ENCODE peak calls at places on chromosomes 6 and 20, in ten cellular contexts. C, R, L, D, K, J, P, B, S and A are unnamed samples.

GRCh38 chr6:164826831-164827468 is 482.5 kb downstream of the C6orf118 start:
- DNase-seq in C (no peak), R (no peak), L (no peak), D (no peak), K (peak; percentile 3), J (no peak), P (no peak), B (no peak), S (no peak), A (no peak)

GRCh38 chr6:5103250-5103649 is 18.1 kb downstream of the PPP1R3G start:
- DNase-seq in C (no peak), R (no peak), L (no peak), D (no peak), K (no peak), J (peak; percentile 35), P (no peak), B (no peak), S (no peak), A (no peak)

GRCh38 chr6:155013457-155013876 is 18.4 kb downstream of the TIAM2 start:
- DNase-seq in C (no peak), R (no peak), L (no peak), D (no peak), K (no peak), J (no peak), P (peak; percentile 60), B (no peak), S (no peak), A (no peak)

GRCh38 chr6:169251822-169252804 is 1.5 kb downstream of the THBS2 start:
- DNase-seq in C (no peak), R (no peak), L (no peak), D (peak; percentile 57), K (no peak), J (peak; percentile 71), P (no peak), B (no peak), S (no peak), A (peak; percentile 39)

GRCh38 chr20:11719153-11719552 is 198.5 kb upstream of the BTBD3 start:
- DNase-seq in C (no peak), R (no peak), L (no peak), D (no peak), K (no peak), J (no peak), P (no peak), B (no peak), S (no peak), A (no peak)

GRCh38 chr6:153405926-153406325 is 274.8 kb upstream of the RGS17 start:
- DNase-seq in C (no peak), R (no peak), L (no peak), D (no peak), K (no peak), J (no peak), P (no peak), B (no peak), S (no peak), A (no peak)

GRCh38 chr6:34158876-34159275 is 13.0 kb upstream of the GRM4 start:
- DNase-seq in C (no peak), R (no peak), L (no peak), D (peak; percentile 5), K (no peak), J (peak; percentile 11), P (no peak), B (no peak), S (no peak), A (no peak)

GRCh38 chr6:170260686-170261085 is 30.2 kb downstream of the DLL1 start:
- DNase-seq in C (no peak), R (no peak), L (no peak), D (no peak), K (no peak), J (no peak), P (no peak), B (no peak), S (no peak), A (no peak)

GRCh38 chr20:10466325-10466724 is 31.2 kb downstream of the SLX4IP start:
- DNase-seq in C (no peak), R (no peak), L (no peak), D (no peak), K (no peak), J (no peak), P (peak; percentile 20), B (no peak), S (no peak), A (no peak)

GRCh38 chr20:36180323-36180722 is 25.8 kb downstream of the EPB41L1 start:
- DNase-seq in C (no peak), R (no peak), L (no peak), D (no peak), K (no peak), J (no peak), P (no peak), B (no peak), S (no peak), A (no peak)

GRCh38 chr20:10922941-10923340 is 249.1 kb upstream of the JAG1 start:
- DNase-seq in C (no peak), R (no peak), L (no peak), D (no peak), K (peak; percentile 57), J (no peak), P (peak; percentile 96), B (no peak), S (no peak), A (no peak)

GRCh38 chr20:48656661-48657211 is 171.1 kb downstream of the PREX1 start:
- DNase-seq in C (no peak), R (no peak), L (no peak), D (no peak), K (peak; percentile 61), J (no peak), P (no peak), B (no peak), S (no peak), A (no peak)

GRCh38 chr6:79313254-79313653 is 78.8 kb upstream of the HMGN3 start:
- DNase-seq in C (no peak), R (no peak), L (no peak), D (no peak), K (peak; percentile 25), J (no peak), P (no peak), B (no peak), S (no peak), A (no peak)

GRCh38 chr6:20797597-20797996 is 263.3 kb downstream of the CDKAL1 start:
- DNase-seq in C (no peak), R (no peak), L (no peak), D (no peak), K (no peak), J (no peak), P (no peak), B (no peak), S (no peak), A (no peak)
- H3K4me1 ChIP-seq in C (no peaks in the 10 kb centered on the region), R (no peaks in the 10 kb centered on the region), L (no peaks in the 10 kb centered on the region), D (no peaks in the 10 kb centered on the region), K (peaks cover 3% of the 10 kb centered on the region), J (no peaks in the 10 kb centered on the region), P (no peaks in the 10 kb centered on the region), B (no peaks in the 10 kb centered on the region), S (no peaks in the 10 kb centered on the region), A (no peaks in the 10 kb centered on the region)

DNA sequence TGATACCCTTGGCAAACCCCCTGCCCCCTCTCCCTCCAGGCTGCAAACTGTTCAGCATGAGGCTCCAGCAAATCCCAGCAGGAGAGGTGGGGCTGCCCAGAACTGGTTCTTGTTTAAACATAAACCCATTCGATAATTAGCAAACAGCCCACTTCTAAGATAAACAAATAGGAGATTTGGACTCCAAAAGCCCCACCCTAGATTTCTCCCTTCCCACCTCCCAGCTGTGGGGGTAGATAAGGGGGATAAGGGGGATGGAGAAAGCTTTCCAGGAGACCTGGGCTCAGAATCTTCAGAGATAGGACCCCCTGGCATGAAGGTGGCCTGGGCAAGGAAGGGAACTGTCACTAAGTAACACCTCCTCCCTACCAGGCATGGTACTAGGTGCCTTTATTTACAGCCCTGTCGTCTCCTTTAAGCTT is 4.8 kb downstream of the SDC4 start:
- DNase-seq in C (peak; percentile 70), R (no peak), L (no peak), D (no peak), K (no peak), J (no peak), P (no peak), B (peak; percentile 78), S (no peak), A (peak; percentile 64)
- H3K4me1 ChIP-seq in C (peaks cover 91% of the 10 kb centered on the region), R (peaks cover 84% of the 10 kb centered on the region), L (peaks cover 92% of the 10 kb centered on the region), D (peaks cover 2% of the 10 kb centered on the region), K (peaks cover 91% of the 10 kb centered on the region), J (peaks cover 92% of the 10 kb centered on the region), P (peaks cover 50% of the 10 kb centered on the region), B (peaks cover 36% of the 10 kb centered on the region), S (peaks cover 4% of the 10 kb centered on the region), A (peaks cover under 1% of the 10 kb centered on the region)

GRCh38 chr20:50679753-50680105 is 11.6 kb downstream of the RIPOR3 start:
- DNase-seq in C (no peak), R (no peak), L (no peak), D (no peak), K (no peak), J (no peak), P (no peak), B (no peak), S (no peak), A (no peak)
- H3K4me1 ChIP-seq in C (no peaks in the 10 kb centered on the region), R (peaks cover 73% of the 10 kb centered on the region), L (no peaks in the 10 kb centered on the region), D (no peaks in the 10 kb centered on the region), K (peaks cover 36% of the 10 kb centered on the region), J (peaks cover 8% of the 10 kb centered on the region), P (no peaks in the 10 kb centered on the region), B (no peaks in the 10 kb centered on the region), S (no peaks in the 10 kb centered on the region), A (no peaks in the 10 kb centered on the region)

DNA sequence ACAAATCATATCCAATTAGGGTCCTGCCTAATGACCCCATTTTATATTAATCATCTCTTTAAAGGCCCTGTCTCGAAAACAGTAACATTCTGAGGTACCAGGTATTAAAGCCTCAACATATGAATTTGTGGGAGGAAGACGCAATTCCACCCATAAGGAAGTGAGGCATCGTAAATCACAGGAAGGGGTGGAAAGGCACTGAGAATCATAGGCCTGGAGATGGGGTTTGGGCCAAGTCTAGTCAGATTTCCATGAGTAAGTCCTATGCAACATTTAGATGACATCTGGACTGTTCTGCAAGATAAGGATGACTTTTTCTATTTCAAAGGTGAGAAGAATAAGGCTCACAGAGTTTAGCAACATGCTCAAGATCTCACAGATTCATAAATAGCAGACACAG is 534.0 kb downstream of the KHDRBS2 start:
- DNase-seq in C (no peak), R (no peak), L (no peak), D (no peak), K (no peak), J (no peak), P (no peak), B (no peak), S (no peak), A (no peak)
- H3K4me1 ChIP-seq in C (no peaks in the 10 kb centered on the region), R (no peaks in the 10 kb centered on the region), L (no peaks in the 10 kb centered on the region), D (no peaks in the 10 kb centered on the region), K (no peaks in the 10 kb centered on the region), J (no peaks in the 10 kb centered on the region), P (no peaks in the 10 kb centered on the region), B (no peaks in the 10 kb centered on the region), S (no peaks in the 10 kb centered on the region), A (no peaks in the 10 kb centered on the region)

GRCh38 chr6:163395122-163395521 is 19.4 kb upstream of the QKI start:
- DNase-seq in C (no peak), R (no peak), L (no peak), D (no peak), K (no peak), J (no peak), P (no peak), B (no peak), S (no peak), A (no peak)
- H3K4me1 ChIP-seq in C (peaks cover 35% of the 10 kb centered on the region), R (peaks cover 24% of the 10 kb centered on the region), L (peaks cover 19% of the 10 kb centered on the region), D (no peaks in the 10 kb centered on the region), K (peaks cover 15% of the 10 kb centered on the region), J (peaks cover 31% of the 10 kb centered on the region), P (no peaks in the 10 kb centered on the region), B (no peaks in the 10 kb centered on the region), S (no peaks in the 10 kb centered on the region), A (no peaks in the 10 kb centered on the region)

GRCh38 chr6:1014431-1014807 is 297.5 kb upstream of the FOXQ1 start:
- DNase-seq in C (no peak), R (no peak), L (no peak), D (no peak), K (no peak), J (no peak), P (no peak), B (no peak), S (no peak), A (no peak)
- H3K4me1 ChIP-seq in C (no peaks in the 10 kb centered on the region), R (peaks cover 5% of the 10 kb centered on the region), L (no peaks in the 10 kb centered on the region), D (no peaks in the 10 kb centered on the region), K (no peaks in the 10 kb centered on the region), J (no peaks in the 10 kb centered on the region), P (no peaks in the 10 kb centered on the region), B (no peaks in the 10 kb centered on the region), S (no peaks in the 10 kb centered on the region), A (no peaks in the 10 kb centered on the region)